ENCODE peak calls at places on chromosome 1, in nine cellular contexts. One of them, this sample, is unnamed.

GRCh38 chr1:221939598-221939997 is 197.7 kb upstream of the DUSP10 start:
- DNase-seq in colonic mucosa: no peak
- DNase-seq in aorta: no peak
- DNase-seq in left ventricle myocardium inferior: no peak
- DNase-seq in effector memory CD4-positive, alpha-beta T cell: no peak
- DNase-seq in neuronal stem cell: no peak
- DNase-seq in ovary: no peak
- DNase-seq in PC-3: no peak
- DNase-seq in Panc1: no peak
- DNase-seq in this sample: no peak

GRCh38 chr1:15152318-15153183 is 996 bp upstream of the TMEM51 start:
- DNase-seq in neuronal stem cell: peak
- DNase-seq in aorta: peak
- DNase-seq in ovary: peak
- DNase-seq in Panc1: peak
- DNase-seq in PC-3: peak
- DNase-seq in left ventricle myocardium inferior: peak
- DNase-seq in colonic mucosa: peak
- DNase-seq in effector memory CD4-positive, alpha-beta T cell: no peak
- DNase-seq in this sample: peak

GRCh38 chr1:162916407-162916806 is 55.4 kb upstream of the CCDC190 start:
- DNase-seq in PC-3: peak
- DNase-seq in ovary: no peak
- DNase-seq in neuronal stem cell: no peak
- DNase-seq in Panc1: no peak
- DNase-seq in aorta: no peak
- DNase-seq in left ventricle myocardium inferior: no peak
- DNase-seq in colonic mucosa: no peak
- DNase-seq in effector memory CD4-positive, alpha-beta T cell: no peak
- DNase-seq in this sample: peak

GRCh38 chr1:6280761-6281451 is 20.0 kb upstream of the GPR153 start:
- DNase-seq in ovary: no peak
- DNase-seq in neuronal stem cell: no peak
- DNase-seq in aorta: no peak
- DNase-seq in effector memory CD4-positive, alpha-beta T cell: no peak
- DNase-seq in colonic mucosa: no peak
- DNase-seq in left ventricle myocardium inferior: no peak
- DNase-seq in PC-3: no peak
- DNase-seq in Panc1: no peak
- DNase-seq in this sample: no peak

GRCh38 chr1:9861371-9861770 is 37.6 kb upstream of the CLSTN1 start:
- DNase-seq in aorta: no peak
- DNase-seq in colonic mucosa: no peak
- DNase-seq in ovary: no peak
- DNase-seq in left ventricle myocardium inferior: no peak
- DNase-seq in Panc1: no peak
- DNase-seq in PC-3: no peak
- DNase-seq in effector memory CD4-positive, alpha-beta T cell: no peak
- DNase-seq in neuronal stem cell: no peak
- DNase-seq in this sample: no peak

GRCh38 chr1:189206617-189207016 is 1271.0 kb downstream of the BRINP3 start:
- DNase-seq in PC-3: peak
- DNase-seq in neuronal stem cell: no peak
- DNase-seq in left ventricle myocardium inferior: no peak
- DNase-seq in ovary: no peak
- DNase-seq in colonic mucosa: no peak
- DNase-seq in effector memory CD4-positive, alpha-beta T cell: no peak
- DNase-seq in Panc1: no peak
- DNase-seq in aorta: no peak
- DNase-seq in this sample: peak

GRCh38 chr1:75092141-75092540 is 42.0 kb upstream of the LHX8 start:
- DNase-seq in Panc1: no peak
- DNase-seq in neuronal stem cell: no peak
- DNase-seq in effector memory CD4-positive, alpha-beta T cell: no peak
- DNase-seq in left ventricle myocardium inferior: no peak
- DNase-seq in ovary: no peak
- DNase-seq in colonic mucosa: no peak
- DNase-seq in aorta: no peak
- DNase-seq in PC-3: peak
- DNase-seq in this sample: peak

GRCh38 chr1:91929246-91929645 is 20.0 kb upstream of the BRDT start:
- DNase-seq in ovary: peak
- DNase-seq in left ventricle myocardium inferior: no peak
- DNase-seq in PC-3: no peak
- DNase-seq in effector memory CD4-positive, alpha-beta T cell: no peak
- DNase-seq in colonic mucosa: no peak
- DNase-seq in Panc1: no peak
- DNase-seq in neuronal stem cell: no peak
- DNase-seq in aorta: no peak
- DNase-seq in this sample: no peak

GRCh38 chr1:9825101-9826074 is 1.6 kb upstream of the CLSTN1 start:
- DNase-seq in aorta: peak
- DNase-seq in ovary: peak
- DNase-seq in left ventricle myocardium inferior: peak
- DNase-seq in Panc1: peak
- DNase-seq in PC-3: peak
- DNase-seq in colonic mucosa: peak
- DNase-seq in neuronal stem cell: no peak
- DNase-seq in effector memory CD4-positive, alpha-beta T cell: peak
- DNase-seq in this sample: peak

DNA sequence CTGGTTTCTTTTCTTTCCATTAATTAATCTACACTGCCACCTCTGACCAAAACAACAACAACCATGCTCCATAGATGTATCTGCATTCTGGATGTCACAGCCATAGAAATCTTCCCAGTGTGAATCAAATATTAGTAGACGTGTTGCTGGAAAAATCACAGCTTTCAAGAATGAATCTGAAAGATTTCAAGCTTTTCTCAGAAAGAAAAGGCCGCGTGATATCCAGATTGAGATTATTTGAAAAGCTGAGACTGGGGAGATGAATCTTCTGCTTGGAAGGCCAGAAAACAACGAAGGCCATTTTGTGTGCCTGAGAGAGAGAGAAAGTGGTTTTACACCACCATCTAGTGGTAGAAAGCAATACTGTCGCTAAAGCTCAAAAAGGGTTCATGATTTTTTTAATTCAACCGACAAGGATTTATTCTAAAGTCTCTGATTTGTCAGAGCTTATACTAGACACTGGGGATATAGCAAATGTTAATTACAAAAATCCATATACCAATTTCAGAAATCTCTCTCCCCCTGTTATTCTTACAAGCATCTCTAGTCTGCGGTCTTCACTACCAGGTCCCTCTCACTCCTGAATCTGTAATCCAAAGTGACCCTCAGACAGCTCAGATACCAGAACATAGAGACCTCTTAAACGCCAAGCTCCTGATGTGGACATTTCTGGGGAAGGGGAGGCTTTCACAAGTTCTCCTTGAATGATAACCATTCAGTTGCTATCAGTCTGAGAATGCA is 87.5 kb upstream of the SGIP1 start:
- DNase-seq in effector memory CD4-positive, alpha-beta T cell: no peak
- DNase-seq in aorta: no peak
- DNase-seq in left ventricle myocardium inferior: no peak
- DNase-seq in ovary: no peak
- DNase-seq in Panc1: peak
- DNase-seq in PC-3: peak
- DNase-seq in colonic mucosa: peak
- DNase-seq in neuronal stem cell: peak
- DNase-seq in this sample: peak
- H3K4me3 ChIP-seq in effector memory CD4-positive, alpha-beta T cell: no peak
- H3K4me3 ChIP-seq in aorta: no peak
- H3K4me3 ChIP-seq in left ventricle myocardium inferior: no peak
- H3K4me3 ChIP-seq in ovary: no peak
- H3K4me3 ChIP-seq in Panc1: no peak
- H3K4me3 ChIP-seq in PC-3: no peak
- H3K4me3 ChIP-seq in colonic mucosa: no peak
- H3K4me3 ChIP-seq in neuronal stem cell: no peak
- H3K4me3 ChIP-seq in this sample: no peak

GRCh38 chr1:93186667-93187066 is 6.1 kb downstream of the CCDC18 start:
- DNase-seq in neuronal stem cell: no peak
- DNase-seq in effector memory CD4-positive, alpha-beta T cell: no peak
- DNase-seq in PC-3: no peak
- DNase-seq in aorta: no peak
- DNase-seq in colonic mucosa: no peak
- DNase-seq in Panc1: no peak
- DNase-seq in ovary: no peak
- DNase-seq in left ventricle myocardium inferior: no peak
- DNase-seq in this sample: no peak
- H3K4me3 ChIP-seq in neuronal stem cell: no peak
- H3K4me3 ChIP-seq in effector memory CD4-positive, alpha-beta T cell: no peak
- H3K4me3 ChIP-seq in PC-3: no peak
- H3K4me3 ChIP-seq in aorta: no peak
- H3K4me3 ChIP-seq in colonic mucosa: no peak
- H3K4me3 ChIP-seq in Panc1: no peak
- H3K4me3 ChIP-seq in ovary: no peak
- H3K4me3 ChIP-seq in left ventricle myocardium inferior: no peak
- H3K4me3 ChIP-seq in this sample: no peak

GRCh38 chr1:65267291-65268087 is 41.9 kb upstream of the DNAJC6 start:
- DNase-seq in left ventricle myocardium inferior: no peak
- DNase-seq in PC-3: no peak
- DNase-seq in effector memory CD4-positive, alpha-beta T cell: no peak
- DNase-seq in colonic mucosa: no peak
- DNase-seq in neuronal stem cell: no peak
- DNase-seq in ovary: no peak
- DNase-seq in Panc1: no peak
- DNase-seq in aorta: no peak
- DNase-seq in this sample: no peak

GRCh38 chr1:65266501-65266900 is 42.8 kb upstream of the DNAJC6 start:
- DNase-seq in colonic mucosa: no peak
- DNase-seq in effector memory CD4-positive, alpha-beta T cell: no peak
- DNase-seq in ovary: no peak
- DNase-seq in neuronal stem cell: no peak
- DNase-seq in aorta: no peak
- DNase-seq in left ventricle myocardium inferior: no peak
- DNase-seq in Panc1: no peak
- DNase-seq in PC-3: no peak
- DNase-seq in this sample: no peak

GRCh38 chr1:65264197-65264929 is 45.0 kb upstream of the DNAJC6 start:
- DNase-seq in PC-3: no peak
- DNase-seq in Panc1: no peak
- DNase-seq in aorta: no peak
- DNase-seq in effector memory CD4-positive, alpha-beta T cell: no peak
- DNase-seq in neuronal stem cell: no peak
- DNase-seq in colonic mucosa: peak
- DNase-seq in left ventricle myocardium inferior: peak
- DNase-seq in ovary: no peak
- DNase-seq in this sample: peak

GRCh38 chr1:65263286-65263685 is 46.1 kb upstream of the DNAJC6 start:
- DNase-seq in neuronal stem cell: no peak
- DNase-seq in effector memory CD4-positive, alpha-beta T cell: no peak
- DNase-seq in Panc1: no peak
- DNase-seq in left ventricle myocardium inferior: no peak
- DNase-seq in ovary: no peak
- DNase-seq in PC-3: no peak
- DNase-seq in colonic mucosa: no peak
- DNase-seq in aorta: no peak
- DNase-seq in this sample: no peak

DNA sequence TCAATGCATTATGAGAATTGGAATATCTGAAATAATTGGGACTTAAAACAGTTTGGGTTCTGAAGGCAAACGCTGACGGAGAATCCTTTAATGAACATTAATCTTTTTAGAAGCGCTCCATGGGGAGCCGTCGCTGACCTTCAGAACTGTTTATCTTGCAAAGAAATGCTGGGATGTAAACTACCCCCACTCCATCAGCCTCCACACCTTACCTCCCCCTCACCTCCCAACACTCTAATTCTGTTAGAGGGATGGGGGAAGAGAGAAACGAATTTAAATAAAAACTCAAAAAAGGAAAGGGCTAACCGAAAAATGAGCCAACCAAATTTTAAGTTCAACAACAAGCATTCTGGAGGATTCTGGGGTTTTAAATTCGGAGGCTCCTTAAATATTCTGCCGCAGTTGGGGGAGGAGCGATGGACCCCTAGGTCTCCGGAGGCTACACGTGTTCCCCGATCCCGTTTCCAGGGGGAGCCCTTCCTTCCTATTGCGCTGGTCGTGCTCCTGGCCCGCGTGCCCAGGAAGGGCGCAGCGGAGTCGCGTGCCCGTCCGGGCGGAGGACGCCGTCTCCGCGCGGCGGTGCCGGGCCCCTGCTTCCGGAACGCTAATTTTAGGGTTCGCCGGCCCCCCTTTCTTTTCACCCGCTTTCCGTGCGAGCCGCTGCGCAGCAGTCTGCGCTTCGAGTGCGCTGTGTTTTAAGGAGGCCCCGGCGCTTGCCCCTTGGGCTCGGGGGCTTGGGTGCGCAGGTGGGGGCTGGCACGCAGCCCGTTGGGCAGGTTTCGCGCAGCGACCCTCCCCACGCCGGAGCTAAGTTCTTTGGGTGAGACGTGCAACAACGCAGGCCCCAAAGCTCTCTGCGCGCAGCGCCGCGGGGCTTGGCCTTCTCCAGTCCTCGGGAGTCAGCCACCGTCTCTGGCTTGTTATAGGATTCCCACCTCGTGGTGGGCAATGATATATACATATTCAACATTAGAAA is 43.8 kb upstream of the DNAJC6 start:
- DNase-seq in effector memory CD4-positive, alpha-beta T cell: peak
- DNase-seq in left ventricle myocardium inferior: peak
- DNase-seq in ovary: peak
- DNase-seq in PC-3: no peak
- DNase-seq in neuronal stem cell: no peak
- DNase-seq in Panc1: no peak
- DNase-seq in colonic mucosa: peak
- DNase-seq in aorta: peak
- DNase-seq in this sample: peak
- H3K4me3 ChIP-seq in effector memory CD4-positive, alpha-beta T cell: peak
- H3K4me3 ChIP-seq in left ventricle myocardium inferior: peak
- H3K4me3 ChIP-seq in ovary: peak
- H3K4me3 ChIP-seq in PC-3: no peak
- H3K4me3 ChIP-seq in neuronal stem cell: peak
- H3K4me3 ChIP-seq in Panc1: peak
- H3K4me3 ChIP-seq in colonic mucosa: peak
- H3K4me3 ChIP-seq in aorta: peak
- H3K4me3 ChIP-seq in this sample: peak

GRCh38 chr1:209650454-209650853 is 1.8 kb downstream of the LAMB3 start:
- DNase-seq in aorta: no peak
- DNase-seq in effector memory CD4-positive, alpha-beta T cell: no peak
- DNase-seq in neuronal stem cell: no peak
- DNase-seq in ovary: no peak
- DNase-seq in left ventricle myocardium inferior: no peak
- DNase-seq in PC-3: no peak
- DNase-seq in Panc1: no peak
- DNase-seq in colonic mucosa: no peak
- DNase-seq in this sample: no peak

GRCh38 chr1:209653915-209654351 is 1.7 kb upstream of the LAMB3 start:
- DNase-seq in effector memory CD4-positive, alpha-beta T cell: no peak
- DNase-seq in PC-3: no peak
- DNase-seq in left ventricle myocardium inferior: no peak
- DNase-seq in Panc1: no peak
- DNase-seq in neuronal stem cell: no peak
- DNase-seq in aorta: no peak
- DNase-seq in colonic mucosa: peak
- DNase-seq in ovary: no peak
- DNase-seq in this sample: peak

GRCh38 chr1:209652873-209653401 is 712 bp upstream of the LAMB3 start:
- DNase-seq in colonic mucosa: peak
- DNase-seq in ovary: peak
- DNase-seq in left ventricle myocardium inferior: peak
- DNase-seq in PC-3: peak
- DNase-seq in aorta: peak
- DNase-seq in effector memory CD4-positive, alpha-beta T cell: no peak
- DNase-seq in Panc1: no peak
- DNase-seq in neuronal stem cell: no peak
- DNase-seq in this sample: peak

GRCh38 chr1:209651148-209651547 is 1.1 kb downstream of the LAMB3 start:
- DNase-seq in Panc1: no peak
- DNase-seq in ovary: no peak
- DNase-seq in colonic mucosa: peak
- DNase-seq in neuronal stem cell: no peak
- DNase-seq in left ventricle myocardium inferior: peak
- DNase-seq in PC-3: peak
- DNase-seq in effector memory CD4-positive, alpha-beta T cell: no peak
- DNase-seq in aorta: peak
- DNase-seq in this sample: peak

GRCh38 chr1:209652121-209652742 is at the start of gene LAMB3:
- DNase-seq in left ventricle myocardium inferior: no peak
- DNase-seq in effector memory CD4-positive, alpha-beta T cell: no peak
- DNase-seq in ovary: no peak
- DNase-seq in neuronal stem cell: no peak
- DNase-seq in aorta: no peak
- DNase-seq in PC-3: peak
- DNase-seq in Panc1: no peak
- DNase-seq in colonic mucosa: peak
- DNase-seq in this sample: peak
- H3K4me3 ChIP-seq in left ventricle myocardium inferior: no peak
- H3K4me3 ChIP-seq in effector memory CD4-positive, alpha-beta T cell: no peak
- H3K4me3 ChIP-seq in ovary: no peak
- H3K4me3 ChIP-seq in neuronal stem cell: no peak
- H3K4me3 ChIP-seq in aorta: no peak
- H3K4me3 ChIP-seq in PC-3: peak
- H3K4me3 ChIP-seq in Panc1: no peak
- H3K4me3 ChIP-seq in colonic mucosa: peak
- H3K4me3 ChIP-seq in this sample: peak

This sample was measured in bronchial epithelial cell.